ENCODE peak calls at places on chromosomes 12 and 14, in seven cellular contexts. C is HCT116, Y is Panc1, G is H1, A is SK-N-SH, V is HepG2, O is GM12878. H is an unnamed sample.

GRCh38 chr12:92080390-92081285 is 65.0 kb downstream of the BTG1 start:
- DNase-seq in C (peak), Y (peak), G (no peak), A (no peak), V (no peak), O (no peak), H (no peak)

GRCh38 chr14:93893550-93894329 is 33.4 kb upstream of the FAM181A start:
- DNase-seq in C (no peak), Y (no peak), G (peak), A (peak), V (no peak), O (no peak), H (no peak)

GRCh38 chr12:98253207-98253606 is 262.2 kb upstream of the TMPO start:
- DNase-seq in C (no peak), Y (no peak), G (no peak), A (no peak), V (no peak), O (no peak), H (no peak)

GRCh38 chr14:59155886-59156285 is 32.6 kb upstream of the DAAM1 start:
- DNase-seq in C (no peak), Y (no peak), G (no peak), A (no peak), V (no peak), O (no peak), H (no peak)

GRCh38 chr14:68401855-68402254 is 391.0 kb downstream of the ZFP36L1 start:
- DNase-seq in C (no peak), Y (no peak), G (no peak), A (no peak), V (no peak), O (peak), H (no peak)

GRCh38 chr14:105150368-105151111 is 18.0 kb downstream of the JAG2 start:
- DNase-seq in C (no peak), Y (no peak), G (peak), A (no peak), V (no peak), O (no peak), H (no peak)

GRCh38 chr12:99138397-99138796 is 493.3 kb downstream of the APAF1 start:
- DNase-seq in C (no peak), Y (no peak), G (no peak), A (no peak), V (no peak), O (no peak), H (no peak)

GRCh38 chr14:28952161-28952560 is 185.6 kb downstream of the FOXG1 start:
- DNase-seq in C (no peak), Y (no peak), G (no peak), A (no peak), V (no peak), O (no peak), H (no peak)

GRCh38 chr12:119169150-119169549 is 9.6 kb upstream of the HSPB8 start:
- DNase-seq in C (no peak), Y (no peak), G (no peak), A (no peak), V (no peak), O (no peak), H (no peak)

GRCh38 chr12:45369065-45369464 is 153.2 kb downstream of the ANO6 start:
- DNase-seq in C (no peak), Y (no peak), G (no peak), A (no peak), V (no peak), O (no peak), H (no peak)

GRCh38 chr12:124654666-124655316 is 87.4 kb upstream of the NCOR2 start:
- DNase-seq in C (no peak), Y (no peak), G (no peak), A (peak), V (no peak), O (no peak), H (no peak)

GRCh38 chr12:55745361-55746146 is 2.6 kb downstream of the GDF11 start:
- DNase-seq in C (no peak), Y (no peak), G (peak), A (peak), V (peak), O (no peak), H (peak)

GRCh38 chr14:70718383-70719123 is 76.8 kb downstream of the TTC9 start:
- DNase-seq in C (no peak), Y (no peak), G (no peak), A (no peak), V (no peak), O (no peak), H (no peak)

GRCh38 chr14:74886001-74886400 is 4.3 kb downstream of the DLST start:
- DNase-seq in C (no peak), Y (no peak), G (no peak), A (no peak), V (no peak), O (no peak), H (no peak)

GRCh38 chr14:101783260-101784016 is 21.9 kb downstream of the PPP2R5C start:
- DNase-seq in C (no peak), Y (no peak), G (no peak), A (no peak), V (no peak), O (no peak), H (no peak)

GRCh38 chr14:53336729-53337128 is 183.6 kb upstream of the DDHD1 start:
- DNase-seq in C (no peak), Y (no peak), G (no peak), A (no peak), V (no peak), O (no peak), H (no peak)

GRCh38 chr14:53333809-53334208 is 180.7 kb upstream of the DDHD1 start:
- DNase-seq in C (no peak), Y (no peak), G (no peak), A (no peak), V (no peak), O (no peak), H (no peak)

GRCh38 chr14:53341324-53341723 is 188.2 kb upstream of the DDHD1 start:
- DNase-seq in C (no peak), Y (no peak), G (no peak), A (no peak), V (no peak), O (no peak), H (no peak)

GRCh38 chr14:53338192-53338591 is 185.1 kb upstream of the DDHD1 start:
- DNase-seq in C (no peak), Y (no peak), G (no peak), A (no peak), V (no peak), O (no peak), H (no peak)
- TF ChIP-seq SIN3A in C (no peak), Y (no peak), G (no peak), A (no peak), V (no peak), O (no peak), H (no peak)

GRCh38 chr12:78641837-78642423 is 222.6 kb upstream of the SYT1 start:
- DNase-seq in C (peak), Y (no peak), G (no peak), A (no peak), V (no peak), O (no peak), H (no peak)

GRCh38 chr12:78651755-78652154 is 212.8 kb upstream of the SYT1 start:
- DNase-seq in C (no peak), Y (no peak), G (no peak), A (peak), V (no peak), O (no peak), H (no peak)

DNA sequence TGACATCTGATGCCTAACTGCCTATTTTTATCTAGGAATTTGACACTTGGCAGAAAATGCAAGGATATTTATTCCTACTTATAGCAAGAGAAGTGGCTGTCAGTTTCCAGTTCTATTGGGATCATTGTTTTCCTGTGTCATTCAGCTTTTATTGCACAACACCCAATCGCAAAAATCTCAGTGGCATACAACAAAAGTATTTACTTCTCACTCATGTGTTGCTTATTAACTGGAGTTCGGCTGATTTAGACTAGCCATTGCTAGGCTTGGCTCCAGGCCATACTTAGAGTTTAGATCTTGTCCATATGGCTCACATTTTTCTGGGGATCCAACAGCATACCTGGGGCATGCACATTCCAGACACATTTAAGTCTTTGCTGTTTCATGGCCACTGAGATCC is 218.6 kb upstream of the SYT1 start:
- DNase-seq in C (no peak), Y (no peak), G (no peak), A (no peak), V (peak), O (no peak), H (no peak)
- TF ChIP-seq SIN3A in C (no peak), Y (no peak), G (no peak), A (no peak), V (no peak), O (no peak), H (no peak)

GRCh38 chr14:35292770-35293561 is 784 bp downstream of the PSMA6 start:
- DNase-seq in C (no peak), Y (no peak), G (no peak), A (no peak), V (no peak), O (no peak), H (no peak)
- TF ChIP-seq SIN3A in C (no peak), Y (no peak), G (no peak), A (no peak), V (no peak), O (no peak), H (no peak)

GRCh38 chr12:90209029-90209428 is 500.4 kb upstream of the ATP2B1 start:
- DNase-seq in C (no peak), Y (no peak), G (no peak), A (no peak), V (no peak), O (no peak), H (no peak)

GRCh38 chr12:90203556-90203955 is 494.9 kb upstream of the ATP2B1 start:
- DNase-seq in C (no peak), Y (no peak), G (no peak), A (no peak), V (no peak), O (no peak), H (no peak)

GRCh38 chr12:90207799-90208198 is 499.2 kb upstream of the ATP2B1 start:
- DNase-seq in C (no peak), Y (no peak), G (no peak), A (no peak), V (no peak), O (no peak), H (no peak)

GRCh38 chr12:90211017-90211416 is 502.4 kb upstream of the ATP2B1 start:
- DNase-seq in C (no peak), Y (peak), G (no peak), A (no peak), V (no peak), O (no peak), H (no peak)

GRCh38 chr12:90205165-90205564 is 496.5 kb upstream of the ATP2B1 start:
- DNase-seq in C (no peak), Y (no peak), G (no peak), A (no peak), V (no peak), O (no peak), H (no peak)
- TF ChIP-seq SIN3A in C (no peak), Y (no peak), G (no peak), A (no peak), V (no peak), O (no peak), H (no peak)

DNA sequence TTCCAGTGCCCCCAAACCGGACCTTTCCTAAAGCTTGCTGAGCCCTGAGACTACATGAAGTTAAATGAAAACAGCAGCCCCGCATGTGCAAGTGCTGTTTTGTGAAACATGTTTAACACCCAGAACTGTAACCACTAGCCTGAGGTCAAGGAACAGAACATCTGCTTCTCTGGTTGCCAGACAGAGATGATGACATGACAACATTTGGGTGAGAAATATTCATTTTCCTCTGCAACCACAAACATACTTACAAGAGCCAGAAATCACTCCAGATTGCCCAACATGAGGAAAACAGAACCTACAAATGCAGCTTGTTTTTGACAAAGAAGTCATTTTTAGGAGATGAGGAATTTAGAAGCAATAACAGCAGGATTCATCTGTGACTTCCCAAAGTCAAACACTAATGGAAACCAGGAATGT is 110.4 kb downstream of the BCAT1 start:
- DNase-seq in C (no peak), Y (no peak), G (no peak), A (peak), V (no peak), O (peak), H (no peak)
- TF ChIP-seq SIN3A in C (no peak), Y (no peak), G (no peak), A (no peak), V (no peak), O (no peak), H (no peak)

DNA sequence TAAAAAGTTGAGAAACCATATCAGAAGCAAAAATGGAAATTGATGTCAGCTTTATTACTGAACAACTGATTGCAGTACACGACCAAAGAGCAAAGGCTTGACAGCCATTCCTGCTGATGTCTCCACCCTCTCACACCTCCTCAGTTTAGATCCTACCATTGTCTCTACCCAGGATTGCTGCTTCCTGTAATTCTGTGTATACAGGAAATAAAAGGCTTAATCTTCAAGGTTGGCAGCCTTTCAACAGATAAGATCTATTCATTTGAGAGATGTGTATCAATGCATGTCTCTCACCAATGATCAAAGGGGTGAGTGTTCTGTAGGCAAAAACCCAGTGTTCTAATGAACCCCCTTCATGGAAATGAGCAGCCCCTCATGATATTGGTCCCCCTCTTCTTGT is 27.0 kb downstream of the SLCO1C1 start:
- DNase-seq in C (no peak), Y (no peak), G (no peak), A (no peak), V (no peak), O (no peak), H (no peak)
- TF ChIP-seq SIN3A in C (no peak), Y (no peak), G (no peak), A (no peak), V (no peak), O (no peak), H (no peak)

DNA sequence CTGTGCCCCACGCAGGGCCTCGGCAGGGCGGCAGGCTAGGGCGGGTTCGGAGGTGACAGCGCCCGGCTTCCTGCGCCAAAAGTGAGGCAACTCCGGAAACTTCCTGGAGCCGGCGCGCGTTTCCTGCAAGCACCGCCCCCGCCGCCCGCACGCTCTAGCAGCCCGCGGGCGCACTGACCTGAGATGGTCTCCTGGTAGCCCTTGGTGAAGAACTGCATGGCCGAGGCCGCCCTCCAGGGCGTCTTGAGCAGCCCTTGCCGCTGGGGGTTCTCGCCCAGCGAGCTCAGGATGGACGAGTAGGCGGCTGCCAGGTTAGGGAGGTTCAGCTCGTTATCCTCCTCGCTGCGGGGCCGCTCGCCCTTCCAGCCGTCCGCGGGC is 494 bp downstream of the GCH1 start:
- DNase-seq in C (peak), Y (no peak), G (peak), A (peak), V (peak), O (no peak), H (peak)
- TF ChIP-seq SIN3A in C (no peak), Y (no peak), G (peak), A (no peak), V (peak), O (no peak), H (no peak)

GRCh38 chr12:57754411-57755193 is at the start of gene MARCHF9:
- DNase-seq in C (no peak), Y (no peak), G (peak), A (peak), V (no peak), O (no peak), H (peak)

GRCh38 chr12:57756406-57757341 is 1.8 kb downstream of the MARCHF9 start:
- DNase-seq in C (no peak), Y (no peak), G (peak), A (peak), V (no peak), O (no peak), H (peak)

GRCh38 chr12:57753938-57754337 is 965 bp upstream of the MARCHF9 start:
- DNase-seq in C (no peak), Y (no peak), G (no peak), A (no peak), V (no peak), O (no peak), H (no peak)

GRCh38 chr12:57755194-57755453 is 221 bp downstream of the MARCHF9 start:
- DNase-seq in C (no peak), Y (no peak), G (no peak), A (no peak), V (no peak), O (no peak), H (no peak)

GRCh38 chr12:57755454-57756372 is 810 bp downstream of the MARCHF9 start:
- DNase-seq in C (no peak), Y (no peak), G (peak), A (peak), V (no peak), O (no peak), H (peak)
- TF ChIP-seq SIN3A in C (no peak), Y (no peak), G (no peak), A (no peak), V (peak), O (no peak), H (peak)

DNA sequence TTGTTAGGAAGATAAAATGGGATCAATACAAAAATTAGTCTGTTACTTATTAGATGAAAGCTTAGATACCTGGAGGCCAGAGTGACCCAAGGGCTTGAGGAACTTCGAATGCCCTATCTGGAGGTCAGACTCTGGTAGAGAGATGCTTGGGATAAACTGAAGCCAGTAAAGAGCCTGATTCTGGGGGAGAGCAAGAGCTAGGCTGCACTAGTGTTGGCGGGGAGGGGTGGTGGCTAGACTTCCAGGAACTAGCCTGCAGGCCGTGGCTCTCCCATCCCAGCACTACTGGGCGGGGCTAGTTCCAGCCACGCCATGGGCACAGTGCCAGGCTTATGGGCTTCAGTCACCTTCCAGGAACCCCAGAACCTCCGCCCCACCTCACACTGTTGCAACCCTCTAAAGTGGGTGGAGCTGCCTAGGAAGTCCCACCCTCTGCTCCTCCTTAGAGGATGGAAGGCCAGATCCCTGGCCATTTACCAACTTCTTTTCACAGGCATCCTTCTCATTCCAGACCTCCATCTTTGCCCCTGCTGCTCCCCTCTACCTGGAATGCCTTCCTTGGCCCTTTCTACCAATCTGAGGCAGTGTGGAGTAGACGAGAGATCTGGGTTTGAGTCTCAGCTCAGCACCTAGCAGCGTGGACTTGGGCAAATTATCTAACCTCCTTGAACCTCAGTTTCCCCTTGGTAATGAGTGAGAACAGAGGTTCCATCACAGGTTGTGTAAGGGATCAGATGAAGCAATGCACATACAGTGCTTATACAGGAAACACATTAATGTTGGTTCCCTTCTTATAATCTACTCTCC is 6.3 kb upstream of the NFE2 start:
- DNase-seq in C (peak), Y (no peak), G (no peak), A (peak), V (peak), O (no peak), H (peak)
- TF ChIP-seq SIN3A in C (no peak), Y (no peak), G (no peak), A (no peak), V (no peak), O (no peak), H (no peak)

DNA sequence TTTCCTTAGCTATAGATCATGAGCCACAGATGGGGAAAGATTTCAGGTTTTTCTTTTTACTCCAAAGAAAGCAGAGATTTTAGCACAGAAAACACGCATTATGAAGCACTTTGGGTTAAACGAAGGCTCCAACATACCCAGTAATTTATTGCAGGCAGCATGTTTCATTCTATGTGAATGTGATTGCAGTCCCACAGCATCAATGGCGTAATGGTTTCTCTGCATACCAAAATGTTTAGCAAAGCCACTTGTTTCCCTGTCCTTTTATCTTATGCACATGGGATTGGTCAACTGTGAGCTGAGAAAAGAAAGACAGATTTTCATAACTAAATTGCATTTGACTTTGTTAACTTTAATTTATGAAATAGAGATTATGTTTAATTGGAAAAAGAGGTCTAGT is 124.7 kb upstream of the E2F7 start:
- DNase-seq in C (no peak), Y (no peak), G (no peak), A (no peak), V (no peak), O (no peak), H (no peak)
- TF ChIP-seq SIN3A in C (no peak), Y (no peak), G (no peak), A (no peak), V (no peak), O (no peak), H (no peak)